ENCODE peak calls at places on chromosomes 12 and 14, in six cellular contexts. P is HCT116, J is neural progenitor cell, I is gastrocnemius medialis, H is tibial artery, S is OCI-LY7. X is an unnamed sample.

GRCh38 chr14:74019743-74020142 is 594 bp downstream of the BBOF1 start:
- DNase-seq in P (no peak), J (peak), I (no peak), H (peak), S (no peak), X (no peak)

GRCh38 chr12:51265024-51265423 is 5.2 kb downstream of the SMAGP start:
- DNase-seq in P (no peak), J (no peak), I (no peak), H (no peak), S (no peak), X (no peak)

GRCh38 chr14:21197418-21198205 is 41.7 kb upstream of the OR5AU1 start:
- DNase-seq in P (no peak), J (no peak), I (no peak), H (no peak), S (no peak), X (no peak)

GRCh38 chr12:59643576-59643975 is 47.7 kb downstream of the SLC16A7 start:
- DNase-seq in P (no peak), J (no peak), I (no peak), H (no peak), S (no peak), X (no peak)

GRCh38 chr14:97221572-97221971 is 424.4 kb downstream of the VRK1 start:
- DNase-seq in P (no peak), J (no peak), I (no peak), H (no peak), S (no peak), X (no peak)

GRCh38 chr12:56996793-56997545 is 9.4 kb downstream of the ZBTB39 start:
- DNase-seq in P (no peak), J (no peak), I (no peak), H (no peak), S (no peak), X (no peak)

GRCh38 chr12:124599074-124599999 is 31.9 kb upstream of the NCOR2 start:
- DNase-seq in P (no peak), J (no peak), I (no peak), H (no peak), S (no peak), X (no peak)

GRCh38 chr14:81269100-81269978 is 48.6 kb upstream of the GTF2A1 start:
- DNase-seq in P (peak), J (peak), I (no peak), H (no peak), S (peak), X (peak)

GRCh38 chr12:31118347-31118830 is 44.7 kb downstream of the DDX11 start:
- DNase-seq in P (no peak), J (peak), I (no peak), H (no peak), S (peak), X (no peak)

GRCh38 chr14:69701269-69701668 is 65.7 kb upstream of the SRSF5 start:
- DNase-seq in P (no peak), J (peak), I (no peak), H (no peak), S (no peak), X (no peak)

GRCh38 chr12:80684077-80684495 is 23.3 kb upstream of the MYF6 start:
- DNase-seq in P (no peak), J (peak), I (no peak), H (no peak), S (no peak), X (no peak)

GRCh38 chr14:55446127-55446736 is 5.8 kb upstream of the TBPL2 start:
- DNase-seq in P (peak), J (peak), I (peak), H (peak), S (peak), X (peak)

GRCh38 chr12:95118788-95119179 is 45.4 kb upstream of the NR2C1 start:
- DNase-seq in P (no peak), J (no peak), I (no peak), H (no peak), S (no peak), X (no peak)

GRCh38 chr12:124808276-124808675 is 55.4 kb downstream of the SCARB1 start:
- DNase-seq in P (no peak), J (no peak), I (no peak), H (no peak), S (no peak), X (no peak)

GRCh38 chr12:5318874-5319273 is 113.0 kb upstream of the NTF3 start:
- DNase-seq in P (peak), J (no peak), I (no peak), H (no peak), S (no peak), X (peak)

GRCh38 chr12:51873251-51873994 is 14.5 kb upstream of the ANKRD33 start:
- DNase-seq in P (no peak), J (peak), I (no peak), H (no peak), S (no peak), X (no peak)

GRCh38 chr14:103422981-103423600 is 37.9 kb downstream of the MARK3 start:
- DNase-seq in P (no peak), J (no peak), I (no peak), H (no peak), S (no peak), X (no peak)

GRCh38 chr12:130164931-130165330 is 2.7 kb downstream of the FZD10 start:
- DNase-seq in P (no peak), J (peak), I (no peak), H (no peak), S (no peak), X (no peak)

GRCh38 chr12:131003676-131004075 is 50.0 kb downstream of the ADGRD1 start:
- DNase-seq in P (no peak), J (peak), I (no peak), H (no peak), S (no peak), X (no peak)

GRCh38 chr12:123506059-123506842 is 27.3 kb downstream of the RILPL1 start:
- DNase-seq in P (no peak), J (no peak), I (no peak), H (no peak), S (no peak), X (no peak)

GRCh38 chr12:1318327-1319031 is 275.9 kb downstream of the FBXL14 start:
- DNase-seq in P (no peak), J (peak), I (no peak), H (no peak), S (peak), X (no peak)

GRCh38 chr12:43111608-43112007 is 440.4 kb downstream of the ADAMTS20 start:
- DNase-seq in P (no peak), J (no peak), I (no peak), H (no peak), S (no peak), X (no peak)

GRCh38 chr12:70466753-70467152 is 100.7 kb downstream of the KCNMB4 start:
- DNase-seq in P (no peak), J (no peak), I (no peak), H (no peak), S (no peak), X (no peak)

GRCh38 chr14:22482782-22483553 is 106.1 kb downstream of the DAD1 start:
- DNase-seq in P (no peak), J (no peak), I (no peak), H (no peak), S (no peak), X (no peak)
- H3K4me3 ChIP-seq in P (no peak), J (no peak), I (no peak), H (no peak), S (peak), X (no peak)

GRCh38 chr12:2877959-2878732 is 1.1 kb downstream of the RHNO1 start:
- DNase-seq in P (no peak), J (peak), I (no peak), H (no peak), S (peak), X (no peak)
- H3K4me3 ChIP-seq in P (peak), J (peak), I (peak), H (peak), S (peak), X (peak)

GRCh38 chr12:105433804-105434203 is 103.3 kb downstream of the C12orf75 start:
- DNase-seq in P (no peak), J (no peak), I (no peak), H (no peak), S (no peak), X (no peak)
- H3K4me3 ChIP-seq in P (no peak), J (no peak), I (no peak), H (no peak), S (no peak), X (no peak)

GRCh38 chr12:48118491-48118890 is 673 bp upstream of the PFKM start:
- DNase-seq in P (no peak), J (no peak), I (no peak), H (no peak), S (no peak), X (no peak)
- H3K4me3 ChIP-seq in P (peak), J (peak), I (peak), H (peak), S (peak), X (peak)

GRCh38 chr14:47674546-47675238 is 713 bp downstream of the MDGA2 start:
- DNase-seq in P (no peak), J (peak), I (no peak), H (no peak), S (no peak), X (no peak)
- H3K4me3 ChIP-seq in P (no peak), J (peak), I (peak), H (no peak), S (no peak), X (no peak)

DNA sequence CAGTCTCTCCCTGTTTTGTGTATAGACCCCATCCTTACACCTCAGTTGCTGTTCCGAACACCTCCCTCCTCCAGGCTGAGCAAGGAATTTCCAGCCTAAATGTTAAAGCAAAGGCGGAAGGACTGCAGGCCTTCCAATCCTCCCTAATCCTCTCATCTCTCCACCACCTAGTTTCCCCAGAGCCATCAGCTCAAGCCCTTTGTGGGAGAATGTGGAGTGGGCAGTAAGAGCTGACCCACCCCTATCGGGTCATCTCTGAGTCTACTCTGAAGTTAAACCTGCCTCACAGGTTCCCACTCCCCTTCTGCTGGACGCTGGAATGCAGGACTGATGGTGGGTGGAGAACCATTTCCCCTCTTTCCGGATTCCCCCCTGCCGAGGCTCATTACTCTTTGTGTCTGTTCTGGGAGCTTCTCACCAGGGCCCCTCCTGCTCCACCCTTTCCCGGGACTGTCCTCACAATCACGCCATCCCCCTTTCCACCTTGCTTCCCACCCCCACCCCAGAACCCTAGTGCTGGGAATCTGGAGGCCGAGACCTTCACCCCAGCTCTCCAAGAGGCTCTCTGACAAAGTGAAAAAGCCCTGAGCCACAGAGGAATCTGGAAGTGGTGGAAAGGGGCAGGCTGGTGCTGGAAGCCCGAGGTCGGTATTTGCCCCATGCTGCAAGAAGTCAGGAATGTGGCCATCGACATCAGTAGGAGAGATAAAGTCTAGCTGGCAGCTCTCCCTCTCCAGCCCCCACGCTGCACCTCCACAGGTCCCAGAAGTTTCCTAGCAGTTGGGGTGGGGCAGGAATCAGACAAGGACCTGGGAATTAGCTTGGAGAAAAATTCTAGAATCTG is 3.3 kb upstream of the KRT18 start:
- DNase-seq in P (no peak), J (peak), I (no peak), H (no peak), S (no peak), X (no peak)
- H3K4me3 ChIP-seq in P (peak), J (no peak), I (no peak), H (no peak), S (no peak), X (no peak)

GRCh38 chr14:61652526-61653262 is 42.6 kb upstream of the HIF1A start:
- DNase-seq in P (no peak), J (no peak), I (no peak), H (no peak), S (no peak), X (no peak)
- H3K4me3 ChIP-seq in P (no peak), J (no peak), I (no peak), H (no peak), S (no peak), X (no peak)

GRCh38 chr12:19191563-19191962 is 62.0 kb downstream of the PLEKHA5 start:
- DNase-seq in P (no peak), J (no peak), I (no peak), H (no peak), S (no peak), X (no peak)

GRCh38 chr12:19191089-19191488 is 61.6 kb downstream of the PLEKHA5 start:
- DNase-seq in P (no peak), J (no peak), I (no peak), H (no peak), S (no peak), X (no peak)

GRCh38 chr12:19189522-19189921 is 60.0 kb downstream of the PLEKHA5 start:
- DNase-seq in P (no peak), J (no peak), I (no peak), H (no peak), S (no peak), X (no peak)

GRCh38 chr12:19192709-19193108 is 63.2 kb downstream of the PLEKHA5 start:
- DNase-seq in P (no peak), J (no peak), I (no peak), H (no peak), S (no peak), X (no peak)

DNA sequence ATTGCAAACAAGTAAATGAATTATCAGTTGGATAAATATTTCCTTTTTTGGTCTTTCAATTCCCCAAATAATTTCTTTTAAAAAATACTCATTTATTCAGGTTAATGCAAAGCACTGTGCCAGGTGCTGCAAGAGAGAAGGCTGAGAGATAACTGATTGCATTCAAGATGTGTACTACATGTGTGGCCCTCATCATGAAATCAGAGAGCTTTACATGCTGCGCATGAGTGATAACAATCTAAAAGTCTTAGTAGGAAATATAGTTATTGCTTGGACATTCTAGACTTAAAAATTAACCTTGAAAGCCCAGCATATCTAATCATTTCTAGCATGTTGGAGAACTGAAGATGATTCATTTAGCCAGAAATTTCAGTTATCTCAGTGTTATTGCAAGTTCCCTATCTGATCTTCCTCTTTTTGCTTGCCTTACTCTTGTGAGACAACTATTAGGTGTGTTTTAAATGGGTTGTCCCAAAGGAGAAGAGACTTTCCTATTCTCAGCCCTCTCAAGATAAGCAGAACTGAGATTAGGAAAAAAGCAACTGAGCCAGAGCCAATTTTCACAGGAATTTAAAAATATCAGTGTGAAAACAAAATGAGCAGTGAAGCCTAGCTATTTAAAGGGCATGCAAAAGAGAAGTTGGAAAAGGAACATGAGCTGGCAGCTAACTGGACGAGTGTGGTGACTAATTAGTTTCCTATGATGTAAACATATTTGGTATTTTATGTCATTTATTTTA is 60.9 kb downstream of the PLEKHA5 start:
- DNase-seq in P (no peak), J (no peak), I (no peak), H (no peak), S (no peak), X (no peak)
- H3K4me3 ChIP-seq in P (no peak), J (no peak), I (no peak), H (no peak), S (no peak), X (no peak)

GRCh38 chr12:77387214-77387613 is 321.8 kb upstream of the E2F7 start:
- DNase-seq in P (no peak), J (no peak), I (no peak), H (no peak), S (no peak), X (no peak)

GRCh38 chr12:77392467-77392866 is 327.1 kb upstream of the E2F7 start:
- DNase-seq in P (no peak), J (no peak), I (no peak), H (no peak), S (no peak), X (no peak)

GRCh38 chr12:77384941-77385340 is 319.6 kb upstream of the E2F7 start:
- DNase-seq in P (no peak), J (no peak), I (no peak), H (no peak), S (no peak), X (no peak)

DNA sequence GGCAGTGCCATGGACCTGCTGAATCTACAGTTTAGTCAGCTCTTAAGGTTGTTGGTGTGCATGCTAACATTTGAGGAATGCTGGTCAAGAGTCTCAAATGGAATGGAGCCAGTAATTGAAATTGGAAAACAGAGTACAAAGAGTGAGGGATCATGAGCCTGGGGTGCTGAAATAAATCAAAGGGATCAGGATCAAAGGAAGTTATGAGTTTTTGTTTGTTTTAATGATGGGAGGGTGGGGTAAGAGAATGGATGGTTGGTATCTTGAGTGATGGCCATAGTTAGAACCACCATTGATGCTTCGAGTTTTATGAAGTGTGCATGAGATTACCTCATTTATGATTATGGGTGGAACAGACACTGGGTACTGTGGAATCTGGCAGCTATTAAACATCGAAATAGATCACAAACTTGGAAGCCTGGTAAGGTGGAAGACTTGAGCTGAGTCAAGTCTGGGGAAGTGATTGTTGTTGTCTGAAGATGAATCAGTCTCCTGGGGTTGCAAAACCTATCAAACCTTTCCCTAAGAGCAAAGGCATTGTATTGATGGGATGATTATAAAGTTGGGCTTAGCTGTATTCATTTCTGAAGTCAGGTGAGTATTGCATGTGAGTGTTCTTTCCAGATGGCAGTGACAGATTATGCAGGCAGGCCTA is 323.4 kb upstream of the E2F7 start:
- DNase-seq in P (no peak), J (no peak), I (no peak), H (no peak), S (no peak), X (no peak)
- H3K4me3 ChIP-seq in P (no peak), J (no peak), I (no peak), H (no peak), S (no peak), X (no peak)

X was measured in HFF-Myc.